ENCODE peak calls at places on chromosome 11, in five cellular contexts. W is uterus, U is Peyer's patch, J is GM12865, V is left ventricle myocardium inferior. N is an unnamed sample.
A peak's percentile ranks its signal among the peaks of the same experiment; 100 is the strongest.

GRCh38 chr11:130025371-130025770 is 22.7 kb upstream of the PRDM10 start:
- DNase-seq in W (no peak), U (no peak), J (no peak), V (no peak), N (no peak)

GRCh38 chr11:132332521-132332920 is 962.1 kb downstream of the NTM start:
- DNase-seq in J (no peak), W (no peak), U (no peak), V (no peak), N (no peak)

GRCh38 chr11:73237471-73238290 is 19.6 kb downstream of the P2RY2 start:
- DNase-seq in U (no peak), J (no peak), V (no peak), W (no peak), N (no peak)

GRCh38 chr11:73950869-73951710 is at the start of gene DNAJB13:
- DNase-seq in U (peak; percentile 67), J (peak; percentile 72), W (no peak), V (no peak), N (peak; percentile 88)

GRCh38 chr11:122232985-122233384 is 117.0 kb upstream of the BLID start:
- DNase-seq in J (no peak), V (no peak), W (no peak), U (no peak), N (no peak)

GRCh38 chr11:108693852-108694251 is 29.0 kb downstream of the DDX10 start:
- DNase-seq in V (no peak), J (no peak), W (no peak), U (no peak), N (no peak)

GRCh38 chr11:96978751-96979150 is 588.9 kb downstream of the JRKL start:
- DNase-seq in J (no peak), V (no peak), W (no peak), U (no peak), N (no peak)

GRCh38 chr11:26946209-26946828 is 47.6 kb upstream of the FIBIN start:
- DNase-seq in V (no peak), U (no peak), W (no peak), J (no peak), N (no peak)

GRCh38 chr11:539971-540481 is 2.7 kb downstream of the LRRC56 start:
- DNase-seq in W (no peak), U (no peak), V (no peak), J (no peak), N (no peak)

GRCh38 chr11:34512810-34513673 is 552 bp downstream of the ELF5 start:
- DNase-seq in J (peak; percentile 74), U (peak; percentile 74), W (no peak), V (peak; percentile 29), N (peak; percentile 77)

GRCh38 chr11:15805726-15806125 is 550.6 kb downstream of the SOX6 start:
- DNase-seq in U (no peak), V (no peak), W (no peak), J (no peak), N (no peak)

GRCh38 chr11:15810581-15810980 is 545.8 kb downstream of the SOX6 start:
- DNase-seq in W (no peak), V (no peak), U (no peak), J (no peak), N (no peak)

GRCh38 chr11:15807827-15808226 is 548.5 kb downstream of the SOX6 start:
- DNase-seq in W (no peak), U (no peak), J (no peak), V (no peak), N (no peak)

GRCh38 chr11:15810079-15810478 is 546.3 kb downstream of the SOX6 start:
- DNase-seq in J (no peak), W (no peak), U (no peak), V (no peak), N (no peak)

GRCh38 chr11:15806217-15806616 is 550.1 kb downstream of the SOX6 start:
- DNase-seq in J (no peak), U (no peak), V (no peak), W (no peak), N (no peak)
- TF ChIP-seq CTCF in J (no peak), U (no peak), V (no peak), W (no peak), N (no peak)

GRCh38 chr11:60762851-60763691 is 6.4 kb downstream of the MS4A15 start:
- DNase-seq in U (no peak), W (no peak), J (peak; percentile 95), V (no peak), N (peak; percentile 66)
- TF ChIP-seq CTCF in U (no peak), W (no peak), J (peak; percentile 59), V (peak; percentile 22), N (peak; percentile 49)

GRCh38 chr11:7570938-7571337 is 57.1 kb downstream of the PPFIBP2 start:
- DNase-seq in J (no peak), W (no peak), U (no peak), V (no peak), N (no peak)
- TF ChIP-seq CTCF in J (no peak), W (no peak), U (no peak), V (no peak), N (no peak)

GRCh38 chr11:112784323-112785073 is 176.7 kb upstream of the NCAM1 start:
- DNase-seq in V (peak; percentile 79), W (peak; percentile 79), U (no peak), J (no peak), N (no peak)
- TF ChIP-seq CTCF in V (no peak), W (no peak), U (no peak), J (no peak), N (no peak)

DNA sequence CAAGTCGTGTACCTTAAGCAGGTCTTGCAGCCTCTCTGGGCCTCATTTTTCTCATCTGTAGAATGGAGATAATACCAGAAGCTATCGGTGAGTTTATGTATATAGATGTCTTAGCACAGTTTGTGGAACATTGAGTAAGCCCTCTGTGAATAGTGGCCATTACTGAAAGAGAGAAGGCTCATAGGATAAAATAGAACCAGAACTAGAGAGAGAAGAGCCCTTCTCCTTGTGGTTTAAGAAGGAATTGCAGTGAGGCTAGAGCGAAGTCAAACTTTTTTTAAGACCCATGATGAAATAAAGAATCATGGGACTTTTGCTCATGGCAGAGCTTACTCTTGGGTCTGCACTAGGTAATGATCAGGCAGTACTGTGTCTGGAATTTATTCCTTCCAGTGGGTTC is 137.1 kb downstream of the TRIM44 start:
- DNase-seq in U (no peak), J (no peak), V (no peak), W (no peak), N (no peak)
- TF ChIP-seq CTCF in U (no peak), J (no peak), V (no peak), W (no peak), N (no peak)

N was measured in GM10248.